ENCODE peak calls at places on chromosomes 6 and 20, in six cellular contexts. L is mucosa of descending colon, Q is GM20000, G is ACHN, R is RCC 7860, Z is choroid plexus epithelial cell. X is an unnamed sample.

GRCh38 chr20:23161968-23162696 is 76.0 kb upstream of the CD93 start:
- DNase-seq in L (peak; percentile 96), Q (no peak), G (peak; percentile 19), R (peak; percentile 23), Z (peak; percentile 99), X (no peak)

GRCh38 chr6:109082178-109082577 is 12.5 kb downstream of the SESN1 start:
- DNase-seq in L (no peak), Q (no peak), G (no peak), R (no peak), Z (peak; percentile 40), X (no peak)

GRCh38 chr6:41562633-41562975 is 16.4 kb downstream of the FOXP4 start:
- DNase-seq in L (no peak), Q (no peak), G (no peak), R (no peak), Z (no peak), X (no peak)

GRCh38 chr6:21900730-21901129 is 307.2 kb downstream of the SOX4 start:
- DNase-seq in L (no peak), Q (no peak), G (no peak), R (peak; percentile 33), Z (peak; percentile 83), X (no peak)

GRCh38 chr6:105432797-105433196 is 29.9 kb upstream of the PREP start:
- DNase-seq in L (no peak), Q (no peak), G (peak; percentile 95), R (peak; percentile 94), Z (peak; percentile 87), X (no peak)

GRCh38 chr6:28923318-28924102 is at the start of gene TRIM27:
- DNase-seq in L (peak; percentile 94), Q (peak; percentile 91), G (peak; percentile 81), R (peak; percentile 65), Z (peak; percentile 77), X (peak; percentile 84)

GRCh38 chr6:33075568-33076405 is at the start of gene HLA-DPB1:
- DNase-seq in L (peak; percentile 50), Q (peak; percentile 90), G (peak; percentile 64), R (peak; percentile 24), Z (peak; percentile 81), X (peak; percentile 88)

GRCh38 chr20:57135875-57136274 is 130.6 kb downstream of the BMP7 start:
- DNase-seq in L (no peak), Q (no peak), G (no peak), R (no peak), Z (no peak), X (no peak)

GRCh38 chr6:101544286-101544685 is 150.8 kb downstream of the GRIK2 start:
- DNase-seq in L (no peak), Q (no peak), G (no peak), R (no peak), Z (peak; percentile 39), X (no peak)

GRCh38 chr6:1911476-1911875 is 301.8 kb downstream of the FOXC1 start:
- DNase-seq in L (no peak), Q (no peak), G (no peak), R (no peak), Z (peak; percentile 51), X (no peak)

GRCh38 chr20:48635361-48635760 is 192.4 kb downstream of the PREX1 start:
- DNase-seq in L (no peak), Q (no peak), G (no peak), R (no peak), Z (no peak), X (no peak)

GRCh38 chr20:35225319-35226125 is 968 bp upstream of the MMP24 start:
- DNase-seq in L (no peak), Q (no peak), G (no peak), R (no peak), Z (no peak), X (no peak)

GRCh38 chr6:154995241-154996162 is at the start of gene TIAM2:
- DNase-seq in L (peak; percentile 20), Q (peak; percentile 63), G (no peak), R (no peak), Z (no peak), X (peak; percentile 52)

GRCh38 chr6:119277047-119277446 is 72.5 kb downstream of the MAN1A1 start:
- DNase-seq in L (no peak), Q (no peak), G (no peak), R (no peak), Z (no peak), X (no peak)

GRCh38 chr6:167274270-167274669 is 16.8 kb upstream of the UNC93A start:
- DNase-seq in L (no peak), Q (no peak), G (no peak), R (no peak), Z (no peak), X (no peak)

GRCh38 chr20:56851552-56851951 is 222.4 kb downstream of the TFAP2C start:
- DNase-seq in L (no peak), Q (no peak), G (no peak), R (no peak), Z (no peak), X (no peak)

GRCh38 chr20:4027590-4028265 is 12.4 kb upstream of the RNF24 start:
- DNase-seq in L (no peak), Q (no peak), G (no peak), R (no peak), Z (no peak), X (no peak)

GRCh38 chr6:70371454-70372105 is 41.7 kb upstream of the FAM135A start:
- DNase-seq in L (no peak), Q (peak; percentile 46), G (peak; percentile 74), R (peak; percentile 67), Z (peak; percentile 83), X (peak; percentile 28)

GRCh38 chr6:31652925-31653724 is 664 bp upstream of the BAG6 start:
- DNase-seq in L (no peak), Q (peak; percentile 92), G (peak; percentile 87), R (no peak), Z (no peak), X (peak; percentile 90)

GRCh38 chr6:143490775-143491174 is 20.7 kb downstream of the FUCA2 start:
- DNase-seq in L (no peak), Q (no peak), G (no peak), R (no peak), Z (no peak), X (no peak)

GRCh38 chr6:113995632-113996031 is 24.7 kb upstream of the HDAC2 start:
- DNase-seq in L (peak; percentile 53), Q (no peak), G (peak; percentile 93), R (peak; percentile 82), Z (peak; percentile 96), X (no peak)

GRCh38 chr20:57013221-57013620 is 253.2 kb downstream of the BMP7 start:
- DNase-seq in L (no peak), Q (no peak), G (no peak), R (no peak), Z (no peak), X (no peak)

GRCh38 chr6:32785781-32786533 is 22.6 kb upstream of the HLA-DQB2 start:
- DNase-seq in L (peak; percentile 71), Q (peak; percentile 63), G (peak; percentile 53), R (peak; percentile 22), Z (peak; percentile 78), X (peak; percentile 52)

GRCh38 chr6:156650896-156651295 is 126.3 kb upstream of the ARID1B start:
- DNase-seq in L (no peak), Q (no peak), G (no peak), R (no peak), Z (no peak), X (no peak)

GRCh38 chr20:63248835-63249591 is 5.2 kb downstream of the NKAIN4 start:
- DNase-seq in L (no peak), Q (no peak), G (peak; percentile 85), R (peak; percentile 77), Z (no peak), X (no peak)

GRCh38 chr6:84867521-84867920 is 103.1 kb upstream of the TBX18 start:
- DNase-seq in L (no peak), Q (no peak), G (no peak), R (no peak), Z (peak; percentile 95), X (no peak)

GRCh38 chr20:38278150-38278549 is 17.6 kb upstream of the KIAA1755 start:
- DNase-seq in L (no peak), Q (no peak), G (no peak), R (no peak), Z (peak; percentile 91), X (no peak)

GRCh38 chr6:24899647-24900325 is 36.0 kb downstream of the RIPOR2 start:
- DNase-seq in L (no peak), Q (no peak), G (no peak), R (no peak), Z (no peak), X (no peak)

GRCh38 chr6:26329763-26330511 is 35.1 kb upstream of the BTN3A2 start:
- DNase-seq in L (peak; percentile 43), Q (no peak), G (no peak), R (peak; percentile 58), Z (peak; percentile 66), X (no peak)

GRCh38 chr6:108798672-108799355 is 49.4 kb upstream of the ARMC2 start:
- DNase-seq in L (peak; percentile 38), Q (no peak), G (peak; percentile 33), R (peak; percentile 59), Z (peak; percentile 9), X (no peak)

GRCh38 chr6:56693246-56693607 is 50.5 kb upstream of the DST start:
- DNase-seq in L (peak; percentile 92), Q (no peak), G (peak; percentile 73), R (peak; percentile 78), Z (peak; percentile 88), X (no peak)

GRCh38 chr20:17735959-17736621 is 36.3 kb downstream of the BANF2 start:
- DNase-seq in L (no peak), Q (no peak), G (no peak), R (no peak), Z (no peak), X (no peak)

GRCh38 chr6:155130161-155130853 is 133.5 kb upstream of the CLDN20 start:
- DNase-seq in L (no peak), Q (no peak), G (no peak), R (peak; percentile 44), Z (no peak), X (no peak)

GRCh38 chr20:50594591-50595432 is 84.6 kb downstream of the PTPN1 start:
- DNase-seq in L (no peak), Q (no peak), G (no peak), R (no peak), Z (peak; percentile 39), X (no peak)

GRCh38 chr6:110490110-110490509 is 13.7 kb upstream of the SLC22A16 start:
- DNase-seq in L (no peak), Q (no peak), G (no peak), R (no peak), Z (no peak), X (no peak)

GRCh38 chr20:58393299-58393698 is 4.3 kb downstream of the VAPB start:
- DNase-seq in L (no peak), Q (no peak), G (no peak), R (no peak), Z (peak; percentile 23), X (no peak)